ENCODE peak calls at places on chromosomes 3 and 15, in ten cellular contexts. V is NCI-H345; Y is NCI-H774; M is activated CD8-positive, alpha-beta T cell treated with anti-CD3 and anti-CD28 coated beads for 36 hours; H is osteocyte; W is progenitor cell of endocrine pancreas; X is GM04504; E is NCI-H1694; K is stimulated activated CD4-positive, alpha-beta T cell treated with anti-CD3 and anti-CD28 coated beads, TNF-alpha, amount 100 ng/mL, for 24 hours; A is GM12878. C is an unnamed sample.
A peak's percentile ranks its signal among the peaks of the same experiment; 100 is the strongest.

GRCh38 chr3:164604687-164605086 is 473.6 kb downstream of the SI start:
- DNase-seq in W (no peak), A (no peak), H (no peak), X (no peak), V (no peak), K (no peak), M (no peak), Y (no peak), E (no peak), C (no peak)

GRCh38 chr15:42511010-42511396 is 15.6 kb downstream of the SNAP23 start:
- DNase-seq in X (peak; percentile 18), Y (no peak), W (no peak), A (no peak), K (no peak), M (no peak), H (no peak), V (no peak), E (no peak), C (no peak)

GRCh38 chr15:72919936-72920455 is 132.3 kb upstream of the NEO1 start:
- DNase-seq in A (no peak), W (no peak), Y (no peak), V (no peak), H (no peak), X (no peak), M (no peak), K (no peak), E (no peak), C (no peak)

GRCh38 chr15:68375191-68375631 is 56.8 kb downstream of the ITGA11 start:
- DNase-seq in E (no peak), H (peak; percentile 79), X (no peak), Y (no peak), K (no peak), W (no peak), V (no peak), A (no peak), M (no peak), C (no peak)

GRCh38 chr3:186852994-186853393 is 10.5 kb downstream of the ADIPOQ start:
- DNase-seq in Y (no peak), X (no peak), V (no peak), E (no peak), M (no peak), W (no peak), K (no peak), A (no peak), H (no peak), C (no peak)

GRCh38 chr3:1026395-1026794 is 66.4 kb upstream of the CNTN6 start:
- DNase-seq in X (no peak), E (no peak), Y (no peak), H (no peak), A (no peak), K (no peak), M (no peak), W (no peak), V (no peak), C (no peak)

GRCh38 chr15:101187820-101188516 is 63.9 kb downstream of the CHSY1 start:
- DNase-seq in X (peak; percentile 88), M (no peak), K (no peak), E (no peak), W (no peak), H (no peak), V (no peak), Y (no peak), A (peak; percentile 90), C (no peak)

GRCh38 chr15:46471096-46471495 is 836.3 kb downstream of the SQOR start:
- DNase-seq in X (no peak), M (no peak), E (no peak), K (no peak), A (no peak), H (no peak), W (no peak), V (no peak), Y (no peak), C (no peak)

GRCh38 chr3:177905895-177906511 is 630.2 kb upstream of the KCNMB2 start:
- DNase-seq in H (no peak), A (no peak), X (peak; percentile 79), V (no peak), W (no peak), Y (no peak), E (no peak), M (no peak), K (no peak), C (no peak)

GRCh38 chr15:40416056-40416455 is 10.5 kb downstream of the IVD start:
- DNase-seq in X (no peak), M (no peak), K (no peak), H (no peak), V (no peak), W (no peak), A (no peak), Y (no peak), E (no peak), C (no peak)

GRCh38 chr3:66036586-66037061 is 2.1 kb downstream of the MAGI1 start:
- DNase-seq in V (no peak), W (no peak), K (no peak), X (no peak), M (no peak), Y (no peak), E (no peak), A (no peak), H (no peak), C (no peak)

GRCh38 chr3:4533489-4534443 is 40.6 kb downstream of the ITPR1 start:
- DNase-seq in E (no peak), K (no peak), H (no peak), M (no peak), V (no peak), W (no peak), Y (no peak), X (no peak), A (no peak), C (no peak)

GRCh38 chr3:13219077-13219901 is 146.1 kb upstream of the IQSEC1 start:
- DNase-seq in M (no peak), V (no peak), W (no peak), H (no peak), X (no peak), K (no peak), Y (no peak), A (no peak), E (no peak), C (no peak)

GRCh38 chr15:70247281-70247680 is 149.6 kb upstream of the TLE3 start:
- DNase-seq in H (no peak), X (no peak), M (no peak), V (no peak), Y (no peak), E (no peak), K (no peak), W (no peak), A (no peak), C (no peak)

GRCh38 chr15:80042568-80042967 is 16.9 kb upstream of the ZFAND6 start:
- DNase-seq in W (no peak), M (no peak), Y (no peak), A (no peak), E (no peak), H (no peak), K (no peak), X (no peak), V (no peak), C (no peak)

GRCh38 chr3:162192340-162193004 is 695.9 kb downstream of the OTOL1 start:
- DNase-seq in W (no peak), E (no peak), A (no peak), M (no peak), H (no peak), Y (no peak), X (no peak), K (no peak), V (no peak), C (no peak)

GRCh38 chr15:44308415-44308814 is 19.9 kb downstream of the GOLM2 start:
- DNase-seq in V (no peak), H (no peak), X (no peak), E (no peak), Y (no peak), K (no peak), A (peak; percentile 73), M (peak; percentile 49), W (no peak), C (no peak)

GRCh38 chr15:95887666-95888480 is 442.6 kb upstream of the NR2F2 start:
- DNase-seq in K (no peak), V (no peak), M (no peak), E (no peak), H (no peak), Y (no peak), X (no peak), W (no peak), A (no peak), C (no peak)

GRCh38 chr15:33392453-33392852 is 81.7 kb downstream of the RYR3 start:
- DNase-seq in V (no peak), Y (no peak), A (no peak), E (no peak), K (no peak), X (no peak), M (no peak), H (no peak), W (no peak), C (no peak)

GRCh38 chr15:98085003-98085639 is 124.6 kb downstream of the ARRDC4 start:
- DNase-seq in M (peak; percentile 51), K (no peak), H (no peak), X (peak; percentile 45), Y (peak; percentile 15), V (peak; percentile 19), E (peak; percentile 28), A (no peak), W (no peak), C (peak; percentile 70)

GRCh38 chr3:149751551-149751950 is 738 bp downstream of the COMMD2 start:
- DNase-seq in V (no peak), X (no peak), Y (no peak), A (no peak), M (no peak), E (no peak), K (no peak), H (no peak), W (no peak), C (no peak)

GRCh38 chr15:73697033-73697467 is 12.9 kb downstream of the CD276 start:
- DNase-seq in H (no peak), A (peak; percentile 38), V (peak; percentile 12), K (peak; percentile 52), M (peak; percentile 92), X (peak; percentile 85), E (peak; percentile 80), Y (no peak), W (no peak), C (peak; percentile 90)

GRCh38 chr3:94784274-94784673 is 721.4 kb downstream of the NSUN3 start:
- DNase-seq in Y (no peak), K (no peak), H (no peak), V (no peak), E (no peak), W (no peak), X (no peak), A (no peak), M (no peak), C (no peak)

GRCh38 chr3:171959532-171960044 is 79.8 kb upstream of the FNDC3B start:
- DNase-seq in M (peak; percentile 46), X (no peak), K (no peak), V (no peak), W (no peak), A (no peak), E (no peak), H (no peak), Y (no peak), C (no peak)

GRCh38 chr15:27481768-27482167 is 510.8 kb downstream of the GABRG3 start:
- DNase-seq in Y (no peak), H (no peak), X (no peak), A (no peak), K (no peak), V (no peak), W (no peak), M (no peak), E (no peak), C (no peak)

GRCh38 chr15:52528465-52529288 is at the start of gene MYO5A:
- DNase-seq in H (peak; percentile 89), X (peak; percentile 52), V (peak; percentile 52), K (peak; percentile 59), W (peak; percentile 65), A (no peak), E (peak; percentile 11), M (peak; percentile 83), Y (peak; percentile 50), C (no peak)

GRCh38 chr3:33490641-33491241 is 50.5 kb upstream of the UBP1 start:
- DNase-seq in Y (no peak), E (no peak), W (no peak), V (peak; percentile 19), X (no peak), M (no peak), A (no peak), H (no peak), K (no peak), C (no peak)

GRCh38 chr3:41629072-41629471 is 332.8 kb downstream of the ULK4 start:
- DNase-seq in Y (no peak), M (no peak), A (no peak), K (no peak), X (no peak), E (no peak), H (no peak), V (no peak), W (no peak), C (no peak)

C was measured in HFF-Myc.